ENCODE peak calls at places on chromosomes 3 and 15, in four cellular contexts. N is colonic mucosa, G is breast epithelium, B is dorsolateral prefrontal cortex. L is an unnamed sample.

GRCh38 chr15:74168673-74169274 is 4.7 kb upstream of the ISLR start:
- DNase-seq in N (no peak), G (no peak), B (no peak), L (no peak)

GRCh38 chr3:39226106-39226741 is 33.8 kb upstream of the XIRP1 start:
- DNase-seq in N (no peak), G (no peak), B (no peak), L (no peak)

GRCh38 chr3:33063651-33064051 is 33.3 kb downstream of the GLB1 start:
- DNase-seq in N (no peak), G (no peak), B (no peak), L (no peak)

GRCh38 chr3:106850429-106850828 is 526.8 kb upstream of the CCDC54 start:
- DNase-seq in N (no peak), G (no peak), B (no peak), L (no peak)

GRCh38 chr3:101825904-101826445 is 23.3 kb upstream of the NFKBIZ start:
- DNase-seq in N (no peak), G (no peak), B (no peak), L (no peak)

GRCh38 chr3:173065543-173065970 is 75.5 kb downstream of the SPATA16 start:
- DNase-seq in N (peak), G (no peak), B (no peak), L (no peak)

GRCh38 chr3:164460851-164461250 is 617.4 kb downstream of the SI start:
- DNase-seq in N (no peak), G (no peak), B (no peak), L (no peak)

GRCh38 chr15:40340038-40340739 is 550 bp downstream of the CCDC9B start:
- DNase-seq in N (peak), G (no peak), B (no peak), L (peak)

GRCh38 chr3:130975251-130975650 is 51.4 kb downstream of the ASTE1 start:
- DNase-seq in N (no peak), G (no peak), B (no peak), L (no peak)

GRCh38 chr3:21825684-21826083 is 74.7 kb upstream of the ZNF385D start:
- DNase-seq in N (no peak), G (no peak), B (no peak), L (no peak)

GRCh38 chr3:61990618-61991017 is 382.7 kb downstream of the FEZF2 start:
- DNase-seq in N (no peak), G (no peak), B (no peak), L (no peak)

GRCh38 chr3:52359116-52359855 is 43.2 kb downstream of the DNAH1 start:
- DNase-seq in N (no peak), G (no peak), B (no peak), L (no peak)

GRCh38 chr3:152444029-152444641 is 175.4 kb downstream of the MBNL1 start:
- DNase-seq in N (no peak), G (no peak), B (no peak), L (no peak)

GRCh38 chr15:84982301-84982920 is 755 bp downstream of the PDE8A start:
- DNase-seq in N (peak), G (peak), B (no peak), L (no peak)

GRCh38 chr3:11370961-11371360 is 98.8 kb downstream of the ATG7 start:
- DNase-seq in N (no peak), G (no peak), B (no peak), L (no peak)

GRCh38 chr15:58443291-58443690 is 11.5 kb downstream of the LIPC start:
- DNase-seq in N (no peak), G (no peak), B (no peak), L (no peak)

GRCh38 chr15:68843425-68844311 is 23.0 kb upstream of the ANP32A start:
- DNase-seq in N (no peak), G (no peak), B (no peak), L (no peak)

GRCh38 chr3:72727207-72727606 is 121.0 kb downstream of the SHQ1 start:
- DNase-seq in N (no peak), G (no peak), B (no peak), L (no peak)

GRCh38 chr3:72727726-72728125 is 120.5 kb downstream of the SHQ1 start:
- DNase-seq in N (no peak), G (no peak), B (no peak), L (no peak)

GRCh38 chr3:72725229-72725628 is 123.0 kb downstream of the SHQ1 start:
- DNase-seq in N (no peak), G (no peak), B (no peak), L (no peak)

GRCh38 chr3:72728329-72728889 is 119.8 kb downstream of the SHQ1 start:
- DNase-seq in N (no peak), G (no peak), B (no peak), L (no peak)

GRCh38 chr3:72728958-72729467 is 119.2 kb downstream of the SHQ1 start:
- DNase-seq in N (no peak), G (no peak), B (no peak), L (no peak)
- H3K27ac ChIP-seq in N (no peak), G (no peak), B (no peak), L (no peak)

GRCh38 chr15:31786360-31786759 is 244.0 kb upstream of the CHRNA7 start:
- DNase-seq in N (no peak), G (no peak), B (no peak), L (no peak)

GRCh38 chr15:31781261-31781660 is 249.1 kb upstream of the CHRNA7 start:
- DNase-seq in N (no peak), G (no peak), B (no peak), L (no peak)

GRCh38 chr15:31782016-31782783 is 248.1 kb upstream of the CHRNA7 start:
- DNase-seq in N (no peak), G (no peak), B (no peak), L (no peak)

DNA sequence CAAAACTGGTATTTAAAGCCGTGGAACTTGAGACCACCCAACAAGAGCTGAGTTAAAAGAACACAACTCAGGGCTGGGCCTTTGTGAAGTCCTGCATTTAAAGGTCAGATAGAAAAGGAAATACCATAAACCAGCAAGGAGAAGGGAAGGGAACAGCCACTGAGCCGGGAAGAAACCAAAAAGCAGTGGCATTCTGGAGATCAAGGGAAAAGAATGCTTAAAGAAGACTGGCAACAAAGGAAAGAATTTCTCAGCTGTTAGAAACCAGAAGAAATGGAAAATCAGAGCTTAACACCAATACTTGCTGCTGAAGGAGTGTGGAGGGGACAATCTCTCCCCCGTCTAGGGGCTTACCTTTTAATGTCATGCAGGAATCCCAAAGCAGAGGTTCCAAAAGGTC is 247.4 kb upstream of the CHRNA7 start:
- DNase-seq in N (no peak), G (no peak), B (no peak), L (no peak)
- H3K27ac ChIP-seq in N (no peak), G (no peak), B (no peak), L (no peak)

GRCh38 chr15:32956006-32956405 is 238.2 kb downstream of the GREM1 start:
- DNase-seq in N (no peak), G (no peak), B (no peak), L (no peak)

GRCh38 chr15:32952062-32952461 is 234.3 kb downstream of the GREM1 start:
- DNase-seq in N (no peak), G (no peak), B (no peak), L (no peak)

GRCh38 chr15:32952901-32953889 is 235.4 kb downstream of the GREM1 start:
- DNase-seq in N (no peak), G (no peak), B (no peak), L (no peak)

GRCh38 chr15:32959077-32959476 is 235.4 kb downstream of the FMN1 start:
- DNase-seq in N (no peak), G (no peak), B (no peak), L (no peak)

GRCh38 chr15:32957219-32957618 is 237.3 kb downstream of the FMN1 start:
- DNase-seq in N (no peak), G (no peak), B (no peak), L (no peak)
- H3K27ac ChIP-seq in N (no peak), G (no peak), B (no peak), L (no peak)

DNA sequence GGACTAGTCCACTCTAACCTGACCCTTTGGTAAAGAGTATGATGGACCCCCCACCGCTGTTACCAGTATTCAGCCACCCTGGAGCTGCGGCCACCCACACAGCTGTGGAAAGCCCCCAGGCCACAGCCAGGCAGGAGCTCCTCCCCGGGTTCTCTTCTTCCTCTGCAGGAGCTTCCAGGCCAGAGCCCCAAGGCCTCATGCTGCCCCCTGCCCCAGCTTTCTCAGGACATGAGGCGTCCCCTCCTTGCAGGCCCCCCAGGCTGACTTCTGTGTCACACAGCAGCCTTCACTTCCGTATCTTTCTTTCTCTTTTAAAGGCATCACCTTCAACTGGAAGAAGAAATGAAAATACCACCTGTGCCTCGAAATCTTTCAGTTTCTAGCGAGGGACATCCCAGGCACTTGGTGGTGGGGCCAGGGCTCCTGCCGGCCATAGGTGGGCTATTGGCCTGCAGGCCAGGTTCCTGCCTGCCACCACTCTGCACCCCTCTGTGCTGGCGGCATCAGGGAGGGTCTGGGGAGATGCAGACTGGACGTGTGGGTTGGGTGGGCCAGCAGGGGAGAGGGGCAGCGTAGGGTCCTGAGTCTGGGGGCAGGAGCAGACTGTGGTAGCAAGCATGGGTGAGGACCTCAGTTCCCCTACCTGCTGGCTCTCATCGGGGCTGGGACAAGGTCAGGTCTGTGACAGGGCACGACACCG is 19.9 kb downstream of the KLF13 start:
- DNase-seq in N (no peak), G (no peak), B (no peak), L (no peak)
- H3K27ac ChIP-seq in N (peak), G (peak), B (no peak), L (no peak)

GRCh38 chr3:128482857-128483656 is 9.9 kb downstream of the GATA2 start:
- DNase-seq in N (no peak), G (no peak), B (no peak), L (no peak)
- H3K27ac ChIP-seq in N (no peak), G (peak), B (no peak), L (no peak)

DNA sequence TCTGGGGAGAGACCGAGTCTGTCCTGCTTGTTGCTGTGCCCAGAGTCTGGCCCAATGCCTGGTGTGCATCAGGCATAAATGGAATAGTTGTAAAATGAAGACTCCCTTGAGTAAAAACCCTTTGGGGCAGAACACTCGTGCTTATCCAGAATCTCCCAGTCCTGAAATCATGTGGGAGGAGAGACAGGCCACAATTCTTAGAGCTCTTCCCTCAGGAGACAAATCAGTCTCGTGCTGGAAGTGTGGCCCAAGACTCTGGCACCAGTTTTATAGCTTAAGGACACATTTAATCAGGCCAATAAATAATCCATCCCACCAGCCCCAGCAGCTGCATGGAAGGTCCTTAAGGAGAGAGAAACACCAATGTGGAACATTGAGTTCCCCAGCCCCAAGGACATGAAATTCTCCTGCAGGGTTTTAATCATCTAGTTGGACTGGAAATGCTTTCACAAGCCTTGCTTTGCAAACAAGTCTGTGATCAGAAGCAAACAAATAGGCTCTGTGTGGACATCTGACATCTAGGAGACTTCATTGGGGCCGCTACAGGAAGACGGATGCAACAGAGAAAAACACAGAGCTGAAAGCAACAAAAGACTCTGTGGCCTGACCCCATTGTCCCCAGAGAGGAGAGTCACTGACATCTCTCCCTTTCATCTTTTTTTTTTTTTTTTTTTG is 70.4 kb downstream of the LSM3 start:
- DNase-seq in N (no peak), G (no peak), B (no peak), L (peak)
- H3K27ac ChIP-seq in N (no peak), G (peak), B (peak), L (peak)

L was measured in caudate nucleus.